ENCODE peak calls at places on chromosome 1, in eight cellular contexts. T is fibroblast of pulmonary artery, U is HepG2, Y is fibroblast of mammary gland, Q is HCT116, V is AG09309, C is colonic mucosa, R is NB4. A is an unnamed sample.

GRCh38 chr1:39043513-39043912 is 17.4 kb downstream of the NDUFS5 start:
- DNase-seq in T (no peak), U (no peak), Y (no peak), Q (no peak), V (no peak), C (no peak), R (no peak), A (no peak)

GRCh38 chr1:103198996-103199395 is 90.7 kb upstream of the COL11A1 start:
- DNase-seq in T (no peak), U (no peak), Y (no peak), Q (no peak), V (no peak), C (no peak), R (no peak), A (no peak)

GRCh38 chr1:21490774-21491482 is 18.3 kb upstream of the ALPL start:
- DNase-seq in T (peak; percentile 70), U (peak; percentile 41), Y (peak; percentile 84), Q (no peak), V (peak; percentile 52), C (peak; percentile 35), R (peak; percentile 55), A (peak; percentile 90)

GRCh38 chr1:236502579-236502971 is 21.2 kb upstream of the LGALS8 start:
- DNase-seq in T (peak; percentile 69), U (peak; percentile 89), Y (peak; percentile 46), Q (no peak), V (no peak), C (no peak), R (no peak), A (peak; percentile 33)

GRCh38 chr1:119920104-119920968 is 24.0 kb upstream of the ADAM30 start:
- DNase-seq in T (no peak), U (no peak), Y (no peak), Q (no peak), V (no peak), C (no peak), R (no peak), A (no peak)

GRCh38 chr1:91012196-91012595 is 9.6 kb downstream of the ZNF644 start:
- DNase-seq in T (no peak), U (no peak), Y (no peak), Q (no peak), V (no peak), C (no peak), R (no peak), A (no peak)

GRCh38 chr1:157803851-157804250 is 16.1 kb downstream of the FCRL1 start:
- DNase-seq in T (no peak), U (no peak), Y (no peak), Q (no peak), V (no peak), C (no peak), R (no peak), A (no peak)

GRCh38 chr1:31577515-31578191 is 1.3 kb downstream of the TINAGL1 start:
- DNase-seq in T (peak; percentile 61), U (peak; percentile 24), Y (peak; percentile 21), Q (no peak), V (no peak), C (peak; percentile 73), R (no peak), A (peak; percentile 36)

GRCh38 chr1:226894826-226895225 is 24.4 kb downstream of the PSEN2 start:
- DNase-seq in T (no peak), U (no peak), Y (no peak), Q (no peak), V (no peak), C (no peak), R (no peak), A (no peak)

GRCh38 chr1:81213279-81213678 is 587.5 kb upstream of the ADGRL2 start:
- DNase-seq in T (no peak), U (no peak), Y (no peak), Q (no peak), V (no peak), C (no peak), R (peak; percentile 26), A (no peak)

GRCh38 chr1:47495176-47495713 is 57.4 kb downstream of the FOXD2 start:
- DNase-seq in T (no peak), U (no peak), Y (no peak), Q (no peak), V (no peak), C (no peak), R (no peak), A (no peak)

GRCh38 chr1:43936470-43937151 is 3.0 kb downstream of the ARTN start:
- DNase-seq in T (peak; percentile 20), U (peak; percentile 48), Y (no peak), Q (no peak), V (no peak), C (peak; percentile 40), R (peak; percentile 26), A (peak; percentile 68)

GRCh38 chr1:43934279-43934985 is 831 bp downstream of the ARTN start:
- DNase-seq in T (peak; percentile 64), U (peak; percentile 65), Y (peak; percentile 58), Q (peak; percentile 68), V (no peak), C (peak; percentile 85), R (peak; percentile 81), A (peak; percentile 73)

GRCh38 chr1:43933386-43934278 is at the start of gene ARTN:
- DNase-seq in T (no peak), U (no peak), Y (no peak), Q (no peak), V (no peak), C (peak; percentile 65), R (no peak), A (no peak)

GRCh38 chr1:43935711-43936427 is 2.3 kb downstream of the ARTN start:
- DNase-seq in T (no peak), U (no peak), Y (no peak), Q (no peak), V (no peak), C (peak; percentile 88), R (no peak), A (no peak)

DNA sequence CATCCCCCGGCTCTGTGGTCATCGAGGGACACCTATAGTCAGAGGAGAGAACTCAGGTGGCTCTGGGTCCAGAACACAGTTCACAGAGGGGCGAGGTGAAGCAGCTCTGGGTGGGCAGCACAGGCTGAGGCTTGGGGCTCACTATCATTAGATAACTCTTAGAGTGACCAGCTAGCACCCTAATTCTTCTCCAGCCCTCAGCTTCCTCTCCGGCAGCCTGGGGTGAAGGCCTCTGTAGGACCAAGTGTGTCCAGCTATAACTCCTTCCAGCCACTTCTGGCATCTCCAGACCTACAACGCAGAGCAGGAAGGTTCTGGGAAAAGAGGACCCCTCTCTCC is 1.4 kb downstream of the ARTN start:
- DNase-seq in T (no peak), U (no peak), Y (no peak), Q (no peak), V (no peak), C (no peak), R (no peak), A (no peak)
- H3K4me3 ChIP-seq in T (no peak overlapping the region), U (peak overlapping the region; percentile 84), Y (no peak overlapping the region), Q (peak overlapping the region; percentile 75), V (no peak overlapping the region), C (no peak overlapping the region), R (no peak overlapping the region), A (no peak overlapping the region)

DNA sequence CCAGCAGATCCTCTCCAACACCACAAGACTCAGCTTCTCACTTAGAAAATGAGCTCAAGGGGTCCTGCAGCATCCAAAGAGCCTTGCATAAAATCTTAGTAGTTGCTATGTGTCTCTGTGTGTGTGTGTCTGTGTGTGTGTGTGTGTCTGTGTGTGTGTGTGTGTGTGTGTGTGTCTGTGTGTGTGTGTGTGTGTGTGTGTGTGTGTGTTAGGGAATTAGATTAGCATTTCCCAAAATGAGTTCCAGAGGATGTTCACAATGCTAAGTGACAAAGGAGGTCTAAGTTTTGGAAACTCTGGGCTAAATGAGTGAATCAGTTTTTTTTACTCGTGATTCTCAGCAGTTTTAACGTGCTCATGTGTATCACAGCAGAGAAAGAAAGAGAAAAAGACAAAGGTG is 30.5 kb downstream of the TNNT2 start:
- DNase-seq in T (no peak), U (no peak), Y (no peak), Q (no peak), V (no peak), C (no peak), R (no peak), A (no peak)
- TF ChIP-seq CTCF in T (no peak), U (no peak), Y (no peak), Q (no peak), V (no peak), C (no peak), R (no peak), A (no peak)

GRCh38 chr1:89699451-89699986 is 66.6 kb downstream of the LRRC8C start:
- DNase-seq in T (no peak), U (no peak), Y (no peak), Q (no peak), V (no peak), C (no peak), R (no peak), A (no peak)
- H3K4me3 ChIP-seq in T (no peak overlapping the region), U (no peak overlapping the region), Y (no peak overlapping the region), Q (no peak overlapping the region), V (no peak overlapping the region), C (no peak overlapping the region), R (no peak overlapping the region), A (no peak overlapping the region)

GRCh38 chr1:15949453-15950245 is 26.3 kb downstream of the ZBTB17 start:
- DNase-seq in T (peak; percentile 98), U (peak; percentile 37), Y (peak; percentile 97), Q (peak; percentile 43), V (peak; percentile 93), C (peak; percentile 73), R (peak; percentile 71), A (peak; percentile 99)

GRCh38 chr1:15948091-15948591 is 27.8 kb downstream of the ZBTB17 start:
- DNase-seq in T (no peak), U (no peak), Y (no peak), Q (no peak), V (no peak), C (no peak), R (no peak), A (no peak)

GRCh38 chr1:15947382-15948090 is 28.4 kb downstream of the ZBTB17 start:
- DNase-seq in T (no peak), U (no peak), Y (no peak), Q (no peak), V (no peak), C (no peak), R (no peak), A (no peak)

GRCh38 chr1:15950302-15950701 is 25.6 kb downstream of the ZBTB17 start:
- DNase-seq in T (no peak), U (no peak), Y (no peak), Q (no peak), V (no peak), C (no peak), R (no peak), A (no peak)

GRCh38 chr1:15948600-15949452 is 27.1 kb downstream of the ZBTB17 start:
- DNase-seq in T (peak; percentile 97), U (no peak), Y (peak; percentile 97), Q (no peak), V (peak; percentile 88), C (peak; percentile 53), R (no peak), A (peak; percentile 88)
- TF ChIP-seq CTCF in T (no peak), U (no peak), Y (no peak), Q (no peak), V (no peak), C (no peak), R (no peak), A (no peak)

GRCh38 chr1:168386949-168387586 is 106.4 kb downstream of the TBX19 start:
- DNase-seq in T (peak; percentile 17), U (no peak), Y (peak; percentile 53), Q (peak; percentile 64), V (no peak), C (peak; percentile 54), R (no peak), A (no peak)
- H3K4me3 ChIP-seq in T (no peak overlapping the region), U (no peak overlapping the region), Y (no peak overlapping the region), Q (peak overlapping the region; percentile 14), V (no peak overlapping the region), C (no peak overlapping the region), R (no peak overlapping the region), A (no peak overlapping the region)